ENCODE peak calls at places on chromosomes 5 and 9, in seven cellular contexts. One of them, this sample, is unnamed.

GRCh38 chr5:179820127-179820482 is 600 bp upstream of the SQSTM1 start:
- DNase-seq in pancreas: no peak
- DNase-seq in endodermal cell: no peak
- DNase-seq in brain microvascular endothelial cell: no peak
- DNase-seq in body of pancreas: no peak
- DNase-seq in neuronal stem cell: no peak
- DNase-seq in fibroblast of pulmonary artery: no peak
- DNase-seq in this sample: no peak

GRCh38 chr5:88666761-88667186 is 216.2 kb downstream of the MEF2C start:
- DNase-seq in pancreas: no peak
- DNase-seq in body of pancreas: no peak
- DNase-seq in neuronal stem cell: no peak
- DNase-seq in brain microvascular endothelial cell: no peak
- DNase-seq in endodermal cell: peak
- DNase-seq in fibroblast of pulmonary artery: no peak
- DNase-seq in this sample: peak

GRCh38 chr5:150398432-150399157 is 14.1 kb downstream of the CD74 start:
- DNase-seq in fibroblast of pulmonary artery: no peak
- DNase-seq in brain microvascular endothelial cell: no peak
- DNase-seq in pancreas: no peak
- DNase-seq in neuronal stem cell: no peak
- DNase-seq in body of pancreas: no peak
- DNase-seq in endodermal cell: peak
- DNase-seq in this sample: no peak

GRCh38 chr9:35237303-35237702 is 75.5 kb downstream of the UNC13B start:
- DNase-seq in endodermal cell: peak
- DNase-seq in fibroblast of pulmonary artery: no peak
- DNase-seq in body of pancreas: no peak
- DNase-seq in pancreas: peak
- DNase-seq in neuronal stem cell: no peak
- DNase-seq in brain microvascular endothelial cell: no peak
- DNase-seq in this sample: no peak

GRCh38 chr5:172173771-172174170 is 14.3 kb downstream of the STK10 start:
- DNase-seq in neuronal stem cell: no peak
- DNase-seq in pancreas: no peak
- DNase-seq in endodermal cell: no peak
- DNase-seq in body of pancreas: no peak
- DNase-seq in fibroblast of pulmonary artery: peak
- DNase-seq in brain microvascular endothelial cell: peak
- DNase-seq in this sample: peak

GRCh38 chr9:69822091-69822750 is 1.6 kb downstream of the CFAP95 start:
- DNase-seq in body of pancreas: no peak
- DNase-seq in fibroblast of pulmonary artery: peak
- DNase-seq in pancreas: no peak
- DNase-seq in neuronal stem cell: no peak
- DNase-seq in brain microvascular endothelial cell: no peak
- DNase-seq in endodermal cell: no peak
- DNase-seq in this sample: peak

GRCh38 chr5:669111-669841 is 23.9 kb downstream of the TPPP start:
- DNase-seq in brain microvascular endothelial cell: peak
- DNase-seq in body of pancreas: no peak
- DNase-seq in neuronal stem cell: peak
- DNase-seq in endodermal cell: peak
- DNase-seq in pancreas: no peak
- DNase-seq in fibroblast of pulmonary artery: peak
- DNase-seq in this sample: peak

GRCh38 chr5:71794061-71794695 is 75.1 kb downstream of the CARTPT start:
- DNase-seq in brain microvascular endothelial cell: no peak
- DNase-seq in fibroblast of pulmonary artery: no peak
- DNase-seq in endodermal cell: no peak
- DNase-seq in pancreas: no peak
- DNase-seq in neuronal stem cell: no peak
- DNase-seq in body of pancreas: no peak
- DNase-seq in this sample: no peak

GRCh38 chr5:33299621-33300208 is 141.1 kb upstream of the TARS1 start:
- DNase-seq in neuronal stem cell: no peak
- DNase-seq in fibroblast of pulmonary artery: peak
- DNase-seq in pancreas: no peak
- DNase-seq in brain microvascular endothelial cell: peak
- DNase-seq in body of pancreas: no peak
- DNase-seq in endodermal cell: no peak
- DNase-seq in this sample: peak

GRCh38 chr9:33795281-33795680 is at the start of gene PRSS3:
- DNase-seq in neuronal stem cell: no peak
- DNase-seq in fibroblast of pulmonary artery: no peak
- DNase-seq in brain microvascular endothelial cell: no peak
- DNase-seq in endodermal cell: no peak
- DNase-seq in pancreas: peak
- DNase-seq in body of pancreas: peak
- DNase-seq in this sample: no peak

GRCh38 chr5:53343187-53343586 is 137.2 kb upstream of the FST start:
- DNase-seq in body of pancreas: no peak
- DNase-seq in neuronal stem cell: no peak
- DNase-seq in fibroblast of pulmonary artery: peak
- DNase-seq in brain microvascular endothelial cell: peak
- DNase-seq in endodermal cell: no peak
- DNase-seq in pancreas: no peak
- DNase-seq in this sample: peak

GRCh38 chr5:143229426-143229895 is 174.0 kb downstream of the NR3C1 start:
- DNase-seq in fibroblast of pulmonary artery: no peak
- DNase-seq in endodermal cell: peak
- DNase-seq in body of pancreas: no peak
- DNase-seq in pancreas: no peak
- DNase-seq in neuronal stem cell: no peak
- DNase-seq in brain microvascular endothelial cell: no peak
- DNase-seq in this sample: no peak

GRCh38 chr9:121743441-121744001 is 92.1 kb downstream of the DAB2IP start:
- DNase-seq in neuronal stem cell: peak
- DNase-seq in brain microvascular endothelial cell: peak
- DNase-seq in endodermal cell: peak
- DNase-seq in fibroblast of pulmonary artery: peak
- DNase-seq in pancreas: peak
- DNase-seq in body of pancreas: peak
- DNase-seq in this sample: peak

GRCh38 chr9:133935328-133936040 is 56.6 kb downstream of the VAV2 start:
- DNase-seq in endodermal cell: no peak
- DNase-seq in fibroblast of pulmonary artery: peak
- DNase-seq in body of pancreas: peak
- DNase-seq in pancreas: peak
- DNase-seq in neuronal stem cell: no peak
- DNase-seq in brain microvascular endothelial cell: peak
- DNase-seq in this sample: peak

GRCh38 chr9:112447283-112447761 is 39.3 kb upstream of the KIAA1958 start:
- DNase-seq in body of pancreas: no peak
- DNase-seq in brain microvascular endothelial cell: peak
- DNase-seq in fibroblast of pulmonary artery: peak
- DNase-seq in pancreas: no peak
- DNase-seq in endodermal cell: no peak
- DNase-seq in neuronal stem cell: no peak
- DNase-seq in this sample: peak

GRCh38 chr9:132164604-132165362 is 2.9 kb downstream of the NTNG2 start:
- DNase-seq in pancreas: peak
- DNase-seq in fibroblast of pulmonary artery: peak
- DNase-seq in brain microvascular endothelial cell: peak
- DNase-seq in endodermal cell: peak
- DNase-seq in body of pancreas: peak
- DNase-seq in neuronal stem cell: no peak
- DNase-seq in this sample: no peak

GRCh38 chr5:101942321-101942882 is 353.7 kb downstream of the SLCO4C1 start:
- DNase-seq in neuronal stem cell: peak
- DNase-seq in fibroblast of pulmonary artery: peak
- DNase-seq in pancreas: peak
- DNase-seq in brain microvascular endothelial cell: peak
- DNase-seq in endodermal cell: peak
- DNase-seq in body of pancreas: peak
- DNase-seq in this sample: no peak

GRCh38 chr9:114825126-114825525 is 19.3 kb upstream of the TNFSF15 start:
- DNase-seq in body of pancreas: no peak
- DNase-seq in brain microvascular endothelial cell: no peak
- DNase-seq in neuronal stem cell: no peak
- DNase-seq in fibroblast of pulmonary artery: no peak
- DNase-seq in pancreas: no peak
- DNase-seq in endodermal cell: no peak
- DNase-seq in this sample: no peak

GRCh38 chr9:6415266-6415665 is 2.3 kb downstream of the UHRF2 start:
- DNase-seq in neuronal stem cell: no peak
- DNase-seq in brain microvascular endothelial cell: no peak
- DNase-seq in pancreas: no peak
- DNase-seq in endodermal cell: no peak
- DNase-seq in body of pancreas: no peak
- DNase-seq in fibroblast of pulmonary artery: no peak
- DNase-seq in this sample: no peak

GRCh38 chr9:132818588-132818987 is 59.5 kb downstream of the AK8 start:
- DNase-seq in neuronal stem cell: no peak
- DNase-seq in body of pancreas: no peak
- DNase-seq in brain microvascular endothelial cell: no peak
- DNase-seq in endodermal cell: no peak
- DNase-seq in pancreas: no peak
- DNase-seq in fibroblast of pulmonary artery: no peak
- DNase-seq in this sample: no peak

GRCh38 chr5:132831095-132831860 is 831 bp upstream of the SHROOM1 start:
- DNase-seq in endodermal cell: no peak
- DNase-seq in pancreas: no peak
- DNase-seq in fibroblast of pulmonary artery: no peak
- DNase-seq in body of pancreas: no peak
- DNase-seq in brain microvascular endothelial cell: no peak
- DNase-seq in neuronal stem cell: no peak
- DNase-seq in this sample: no peak

GRCh38 chr5:132829742-132830435 is 558 bp downstream of the SHROOM1 start:
- DNase-seq in body of pancreas: peak
- DNase-seq in endodermal cell: peak
- DNase-seq in pancreas: peak
- DNase-seq in brain microvascular endothelial cell: peak
- DNase-seq in fibroblast of pulmonary artery: peak
- DNase-seq in neuronal stem cell: no peak
- DNase-seq in this sample: peak

GRCh38 chr5:132830436-132831094 is at the start of gene SHROOM1:
- DNase-seq in fibroblast of pulmonary artery: peak
- DNase-seq in body of pancreas: peak
- DNase-seq in endodermal cell: peak
- DNase-seq in neuronal stem cell: no peak
- DNase-seq in brain microvascular endothelial cell: no peak
- DNase-seq in pancreas: peak
- DNase-seq in this sample: peak

GRCh38 chr5:132827943-132828673 is 2.3 kb downstream of the SHROOM1 start:
- DNase-seq in body of pancreas: no peak
- DNase-seq in pancreas: no peak
- DNase-seq in neuronal stem cell: no peak
- DNase-seq in brain microvascular endothelial cell: no peak
- DNase-seq in endodermal cell: no peak
- DNase-seq in fibroblast of pulmonary artery: no peak
- DNase-seq in this sample: no peak

DNA sequence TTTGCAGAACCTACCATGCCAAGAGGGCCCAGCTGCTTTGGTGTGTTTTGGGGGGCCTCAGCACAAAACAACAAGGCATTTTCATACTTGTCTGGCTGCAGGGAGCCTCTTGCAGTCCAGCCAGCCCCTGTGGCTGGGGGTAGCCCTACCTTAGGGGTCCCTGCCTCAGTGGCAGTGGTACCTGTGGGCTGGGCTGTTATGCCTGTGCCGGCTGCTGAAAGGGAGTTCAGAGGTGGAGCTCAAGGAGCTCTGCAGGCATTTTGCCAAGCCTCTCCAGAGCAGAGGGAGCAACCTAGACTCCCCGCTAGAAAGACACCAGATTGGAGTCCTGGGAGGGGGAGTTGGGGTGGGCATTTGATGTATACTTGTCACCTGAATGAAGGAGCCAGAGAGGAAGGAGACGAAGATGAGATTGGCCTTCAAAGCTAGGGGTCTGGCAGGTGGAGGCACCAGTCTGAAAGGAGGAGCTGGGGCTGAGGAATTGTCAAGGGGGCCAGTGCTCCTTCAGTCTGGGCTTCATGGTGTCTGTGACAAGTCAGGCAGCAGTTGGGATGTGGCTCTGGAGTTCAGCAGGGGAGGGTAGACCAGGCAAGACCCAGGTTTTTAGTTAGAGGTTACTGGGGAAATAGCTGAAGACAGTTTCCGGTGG is 1.5 kb downstream of the SHROOM1 start:
- DNase-seq in body of pancreas: peak
- DNase-seq in neuronal stem cell: no peak
- DNase-seq in endodermal cell: no peak
- DNase-seq in pancreas: no peak
- DNase-seq in brain microvascular endothelial cell: no peak
- DNase-seq in fibroblast of pulmonary artery: no peak
- DNase-seq in this sample: no peak
- H3K4me3 ChIP-seq in body of pancreas: peak
- H3K4me3 ChIP-seq in neuronal stem cell: no peak
- H3K4me3 ChIP-seq in endodermal cell: peak
- H3K4me3 ChIP-seq in pancreas: peak
- H3K4me3 ChIP-seq in brain microvascular endothelial cell: no peak
- H3K4me3 ChIP-seq in fibroblast of pulmonary artery: peak
- H3K4me3 ChIP-seq in this sample: no peak

GRCh38 chr9:127973169-127974001 is 7.4 kb downstream of the EEIG1 start:
- DNase-seq in pancreas: peak
- DNase-seq in endodermal cell: peak
- DNase-seq in fibroblast of pulmonary artery: no peak
- DNase-seq in neuronal stem cell: no peak
- DNase-seq in body of pancreas: peak
- DNase-seq in brain microvascular endothelial cell: no peak
- DNase-seq in this sample: no peak
- H3K4me3 ChIP-seq in pancreas: no peak
- H3K4me3 ChIP-seq in endodermal cell: no peak
- H3K4me3 ChIP-seq in fibroblast of pulmonary artery: no peak
- H3K4me3 ChIP-seq in neuronal stem cell: no peak
- H3K4me3 ChIP-seq in body of pancreas: no peak
- H3K4me3 ChIP-seq in brain microvascular endothelial cell: no peak
- H3K4me3 ChIP-seq in this sample: no peak

GRCh38 chr5:91016954-91017690 is 366.0 kb downstream of the ARRDC3 start:
- DNase-seq in fibroblast of pulmonary artery: peak
- DNase-seq in brain microvascular endothelial cell: no peak
- DNase-seq in pancreas: no peak
- DNase-seq in neuronal stem cell: no peak
- DNase-seq in endodermal cell: no peak
- DNase-seq in body of pancreas: no peak
- DNase-seq in this sample: peak
- H3K4me3 ChIP-seq in fibroblast of pulmonary artery: no peak
- H3K4me3 ChIP-seq in brain microvascular endothelial cell: no peak
- H3K4me3 ChIP-seq in pancreas: no peak
- H3K4me3 ChIP-seq in neuronal stem cell: no peak
- H3K4me3 ChIP-seq in endodermal cell: no peak
- H3K4me3 ChIP-seq in body of pancreas: no peak
- H3K4me3 ChIP-seq in this sample: no peak

DNA sequence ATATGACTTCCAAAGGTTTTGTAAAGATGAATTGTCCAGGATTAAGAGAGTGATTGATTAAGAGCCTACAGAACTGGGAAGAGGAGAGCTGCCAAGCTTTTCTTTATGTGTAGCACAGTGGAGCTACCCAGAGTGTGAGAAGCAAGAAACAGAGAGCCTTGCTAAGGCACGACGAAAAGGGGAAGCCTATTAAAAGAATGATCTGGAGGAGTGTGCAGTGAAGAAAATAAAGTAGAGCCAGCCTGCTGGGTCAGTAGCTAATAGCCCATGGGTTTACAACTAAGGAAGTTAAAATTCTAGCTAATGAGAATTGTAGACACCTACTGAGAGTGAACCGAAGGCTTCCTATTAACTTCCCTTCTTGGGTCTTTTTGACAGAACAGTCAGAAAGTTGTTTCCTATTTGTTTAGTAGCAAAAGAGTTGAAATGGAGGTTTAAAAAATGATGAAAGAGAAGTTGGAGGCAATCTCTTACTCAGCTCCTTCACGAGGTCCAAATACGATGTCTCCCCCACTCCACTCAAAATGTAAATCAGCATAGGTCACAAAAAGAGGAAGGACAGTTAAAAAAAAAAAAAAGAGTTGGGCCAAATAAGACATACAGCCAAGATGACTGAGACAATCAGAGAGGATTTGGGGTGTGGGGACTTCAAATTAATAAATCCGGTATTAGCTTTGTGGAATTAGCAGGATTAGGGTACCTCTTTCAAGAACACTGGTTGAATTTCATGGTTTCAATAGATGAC is 902 bp upstream of the PRR16 start:
- DNase-seq in pancreas: no peak
- DNase-seq in neuronal stem cell: no peak
- DNase-seq in body of pancreas: no peak
- DNase-seq in fibroblast of pulmonary artery: no peak
- DNase-seq in endodermal cell: no peak
- DNase-seq in brain microvascular endothelial cell: no peak
- DNase-seq in this sample: no peak
- H3K4me3 ChIP-seq in pancreas: no peak
- H3K4me3 ChIP-seq in neuronal stem cell: no peak
- H3K4me3 ChIP-seq in body of pancreas: no peak
- H3K4me3 ChIP-seq in fibroblast of pulmonary artery: no peak
- H3K4me3 ChIP-seq in endodermal cell: peak
- H3K4me3 ChIP-seq in brain microvascular endothelial cell: no peak
- H3K4me3 ChIP-seq in this sample: no peak

This sample was measured in astrocyte.